ENCODE peak calls at places on chromosomes 7 and 10, in six cellular contexts. S is MM.1S, C is PC-3, E is GM23248, T is SK-N-SH, I is HCT116. Y is an unnamed sample.

GRCh38 chr7:24496031-24496430 is 77.2 kb upstream of the PALS2 start:
- DNase-seq in E (no peak), S (no peak), I (no peak), C (no peak), T (no peak), Y (no peak)

GRCh38 chr7:131489881-131490280 is 66.5 kb downstream of the PODXL start:
- DNase-seq in I (no peak), T (no peak), C (no peak), E (no peak), S (no peak), Y (no peak)

GRCh38 chr7:42414028-42414427 is 177.0 kb upstream of the GLI3 start:
- DNase-seq in E (peak; percentile 14), C (peak; percentile 67), S (no peak), I (no peak), T (no peak), Y (no peak)

GRCh38 chr10:27658788-27659187 is 86.8 kb downstream of the MKX start:
- DNase-seq in C (peak; percentile 75), I (peak; percentile 36), T (no peak), E (peak; percentile 90), S (no peak), Y (no peak)

GRCh38 chr10:132677905-132678298 is 108.0 kb downstream of the NKX6-2 start:
- DNase-seq in E (no peak), T (no peak), S (no peak), C (no peak), I (no peak), Y (no peak)

GRCh38 chr7:129161524-129161923 is 17.0 kb downstream of the TSPAN33 start:
- DNase-seq in C (no peak), S (no peak), E (no peak), I (no peak), T (no peak), Y (no peak)

GRCh38 chr10:3107426-3107961 is 40.1 kb downstream of the PFKP start:
- DNase-seq in T (no peak), S (no peak), I (no peak), C (no peak), E (peak; percentile 94), Y (no peak)

GRCh38 chr7:134806197-134806596 is 26.8 kb downstream of the CALD1 start:
- DNase-seq in T (no peak), C (no peak), E (no peak), I (no peak), S (no peak), Y (no peak)

GRCh38 chr10:3776796-3777571 is 8.0 kb downstream of the KLF6 start:
- DNase-seq in S (no peak), I (peak; percentile 59), C (peak; percentile 83), E (peak; percentile 93), T (no peak), Y (no peak)

GRCh38 chr7:148110097-148110868 is 480.3 kb upstream of the C7orf33 start:
- DNase-seq in E (no peak), C (peak; percentile 22), I (no peak), T (no peak), S (no peak), Y (no peak)

GRCh38 chr10:11444148-11444516 is 167.3 kb downstream of the USP6NL start:
- DNase-seq in T (no peak), E (no peak), C (no peak), I (no peak), S (no peak), Y (no peak)

GRCh38 chr10:22646291-22646926 is 68.0 kb downstream of the PIP4K2A start:
- DNase-seq in I (no peak), T (no peak), E (no peak), C (no peak), S (no peak), Y (no peak)

GRCh38 chr7:111796671-111797070 is 234.4 kb upstream of the IMMP2L start:
- DNase-seq in S (no peak), C (no peak), T (no peak), I (peak; percentile 27), E (peak; percentile 1), Y (peak; percentile 30)

GRCh38 chr7:27148776-27149641 is 1.4 kb upstream of the HOXA6 start:
- DNase-seq in S (no peak), E (peak; percentile 75), I (no peak), C (peak; percentile 69), T (no peak), Y (no peak)

GRCh38 chr10:114195079-114195478 is 15.9 kb downstream of the TDRD1 start:
- DNase-seq in S (peak; percentile 79), C (peak; percentile 58), E (no peak), I (no peak), T (no peak), Y (no peak)

GRCh38 chr10:6203331-6204062 is 765 bp downstream of the PFKFB3 start:
- DNase-seq in C (peak; percentile 31), E (peak; percentile 84), S (peak; percentile 54), T (peak; percentile 92), I (no peak), Y (peak; percentile 84)

GRCh38 chr10:118373786-118374185 is 31.7 kb upstream of the FAM204A start:
- DNase-seq in T (no peak), E (peak; percentile 78), C (peak; percentile 21), S (no peak), I (no peak), Y (no peak)

GRCh38 chr10:109922976-109923921 is at the start of gene XPNPEP1:
- DNase-seq in E (peak; percentile 96), T (peak; percentile 98), S (peak; percentile 89), C (peak; percentile 76), I (peak; percentile 60), Y (peak; percentile 89)

GRCh38 chr7:72546586-72546985 is 134.4 kb upstream of the CALN1 start:
- DNase-seq in C (no peak), S (no peak), E (no peak), T (no peak), I (no peak), Y (no peak)

GRCh38 chr7:99997545-99998137 is 17.8 kb upstream of the ZKSCAN1 start:
- DNase-seq in S (peak; percentile 10), T (peak; percentile 82), E (peak; percentile 54), I (no peak), C (no peak), Y (no peak)

GRCh38 chr7:128454808-128455555 is 696 bp upstream of the HILPDA start:
- DNase-seq in S (peak; percentile 59), E (peak; percentile 73), C (peak; percentile 2), I (no peak), T (no peak), Y (peak; percentile 21)

GRCh38 chr10:75660833-75661232 is 229.4 kb downstream of the LRMDA start:
- DNase-seq in E (no peak), I (no peak), S (no peak), T (peak; percentile 13), C (no peak), Y (no peak)

GRCh38 chr10:24981161-24981710 is 28.8 kb upstream of the PRTFDC1 start:
- DNase-seq in S (no peak), T (no peak), C (no peak), I (no peak), E (no peak), Y (no peak)

DNA sequence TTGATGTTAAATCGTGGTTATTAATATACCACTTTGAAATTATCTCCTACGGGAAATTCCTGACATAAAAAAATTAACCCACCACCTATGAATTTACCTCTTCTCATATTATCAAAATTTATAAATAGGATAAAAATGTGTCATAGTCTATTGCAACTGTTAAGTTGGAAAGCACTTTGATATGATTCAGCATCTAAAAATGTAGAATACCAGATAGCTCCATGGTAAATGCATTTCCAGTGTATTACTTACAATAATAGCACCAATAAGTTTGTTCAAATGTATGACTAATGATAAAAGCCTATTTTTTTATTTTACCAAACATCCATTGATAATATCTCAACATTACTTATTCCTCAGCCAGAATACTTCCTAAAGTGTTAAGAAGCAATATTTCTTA is 13.6 kb upstream of the KCND2 start:
- DNase-seq in C (peak; percentile 53), E (peak; percentile 53), T (no peak), S (no peak), I (no peak), Y (no peak)
- TF ChIP-seq EZH2phosphoT487 in C (no peak), E (no peak), T (no peak), S (no peak), I (no peak), Y (no peak)

GRCh38 chr10:93566435-93567276 is at the start of gene FFAR4:
- DNase-seq in C (peak; percentile 48), S (no peak), I (no peak), T (peak; percentile 53), E (peak; percentile 6), Y (no peak)
- H3K4me3 ChIP-seq in C (peak within 1 kb of the TSS; percentile 55), S (no peak within 1 kb of the TSS), I (no peak within 1 kb of the TSS), T (no peak within 1 kb of the TSS), E (no peak within 1 kb of the TSS), Y (no peak within 1 kb of the TSS)

GRCh38 chr7:30633223-30633622 is 38.5 kb downstream of the GARS1 start:
- DNase-seq in T (no peak), S (no peak), C (no peak), I (no peak), E (no peak), Y (no peak)
- H3K4me1 ChIP-seq in T (no peaks in the 10 kb centered on the region), S (no peaks in the 10 kb centered on the region), C (no peaks in the 10 kb centered on the region), I (no peaks in the 10 kb centered on the region), E (no peaks in the 10 kb centered on the region), Y (peaks cover 17% of the 10 kb centered on the region)

GRCh38 chr7:151345576-151345975 is 4.0 kb downstream of the NUB1 start:
- DNase-seq in C (no peak), I (no peak), S (no peak), T (no peak), E (no peak), Y (no peak)
- TF ChIP-seq EZH2phosphoT487 in C (no peak), I (no peak), S (no peak), T (no peak), E (no peak), Y (no peak)

GRCh38 chr7:6251653-6252052 is 20.8 kb downstream of the CYTH3 start:
- DNase-seq in C (no peak), S (no peak), E (peak; percentile 39), I (no peak), T (no peak), Y (no peak)
- H3K4me3 ChIP-seq in C (no peak overlapping the region), S (no peak overlapping the region), E (peak overlapping the region; percentile 46), I (no peak overlapping the region), T (no peak overlapping the region), Y (no peak overlapping the region)

GRCh38 chr7:150998341-150998740 is 7.5 kb downstream of the NOS3 start:
- DNase-seq in S (no peak), I (no peak), E (no peak), T (peak; percentile 27), C (no peak), Y (no peak)

GRCh38 chr7:150997075-150997511 is 6.3 kb downstream of the NOS3 start:
- DNase-seq in C (no peak), T (peak; percentile 27), S (no peak), E (no peak), I (no peak), Y (no peak)

GRCh38 chr7:150999001-150999400 is 8.2 kb downstream of the NOS3 start:
- DNase-seq in T (peak; percentile 20), S (no peak), E (no peak), C (no peak), I (no peak), Y (no peak)

GRCh38 chr7:150996289-150997074 is 5.7 kb downstream of the NOS3 start:
- DNase-seq in S (no peak), C (no peak), E (no peak), T (peak; percentile 40), I (no peak), Y (peak; percentile 36)

DNA sequence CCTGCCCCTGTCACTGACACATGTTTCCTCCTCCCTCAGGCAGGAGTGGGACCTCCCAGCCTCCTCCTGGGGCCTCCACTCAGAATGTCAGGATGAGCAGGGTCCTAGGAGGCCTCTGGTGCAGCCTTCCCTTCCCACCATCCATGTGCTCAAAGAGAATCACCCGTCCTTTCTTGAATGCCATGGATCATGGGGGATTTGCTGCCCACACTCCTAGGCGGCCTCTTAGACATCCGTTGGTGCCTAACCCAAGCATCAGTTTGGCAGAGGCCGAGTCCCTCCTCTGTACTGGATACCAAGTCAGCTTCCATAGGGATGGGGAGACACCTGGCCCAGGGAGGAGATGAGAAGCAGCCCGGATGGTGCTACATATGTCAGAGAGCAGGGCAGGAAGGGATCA is 7.0 kb downstream of the NOS3 start:
- DNase-seq in I (no peak), S (no peak), T (peak; percentile 21), C (no peak), E (no peak), Y (no peak)
- H3K4me1 ChIP-seq in I (no peaks in the 10 kb centered on the region), S (no peaks in the 10 kb centered on the region), T (no peaks in the 10 kb centered on the region), C (no peaks in the 10 kb centered on the region), E (no peaks in the 10 kb centered on the region), Y (peaks cover 21% of the 10 kb centered on the region)

Y was measured in OCI-LY7.